ENCODE peak calls at places on chromosomes 4 and X, in five cellular contexts. R is HepG2, M is NT2/D1, K is H1, O is GM12878. S is an unnamed sample.

GRCh38 chr4:160370046-160370445 is 1267.2 kb downstream of the RAPGEF2 start:
- DNase-seq in R (no peak), M (no peak), K (no peak), O (no peak), S (no peak)

GRCh38 chr4:10622728-10623127 is 61.8 kb downstream of the CLNK start:
- DNase-seq in R (no peak), M (no peak), K (no peak), O (peak), S (no peak)

GRCh38 chr4:84596826-84597225 is 13.9 kb downstream of the CDS1 start:
- DNase-seq in R (no peak), M (no peak), K (no peak), O (no peak), S (peak)

GRCh38 chr4:16199132-16199531 is 27.1 kb downstream of the TAPT1 start:
- DNase-seq in R (peak), M (no peak), K (no peak), O (no peak), S (no peak)

GRCh38 chr4:103996059-103996458 is 276.3 kb upstream of the TACR3 start:
- DNase-seq in R (no peak), M (peak), K (no peak), O (no peak), S (peak)

GRCh38 chrX:124818764-124819163 is 472.4 kb downstream of the SH2D1A start:
- DNase-seq in R (no peak), M (no peak), K (no peak), O (no peak), S (no peak)

GRCh38 chr4:174764105-174764729 is 64.8 kb downstream of the GLRA3 start:
- DNase-seq in R (peak), M (peak), K (no peak), O (no peak), S (peak)

GRCh38 chr4:78320353-78320935 is 231.1 kb upstream of the ANXA3 start:
- DNase-seq in R (peak), M (no peak), K (no peak), O (no peak), S (no peak)

GRCh38 chr4:173525118-173526033 is 4.7 kb downstream of the HAND2 start:
- DNase-seq in R (no peak), M (no peak), K (peak), O (no peak), S (no peak)

GRCh38 chrX:130902446-130902782 is 595 bp downstream of the ENOX2 start:
- DNase-seq in R (no peak), M (no peak), K (no peak), O (no peak), S (no peak)

GRCh38 chrX:66833426-66833825 is 194.5 kb upstream of the EDA2R start:
- DNase-seq in R (no peak), M (no peak), K (no peak), O (peak), S (no peak)

GRCh38 chrX:117134983-117135382 is 672.2 kb upstream of the CT83 start:
- DNase-seq in R (no peak), M (no peak), K (no peak), O (no peak), S (no peak)

GRCh38 chrX:47146121-47146935 is 1.3 kb downstream of the RBM10 start:
- DNase-seq in R (no peak), M (no peak), K (no peak), O (no peak), S (no peak)

GRCh38 chrX:47146936-47147859 is 2.2 kb downstream of the RBM10 start:
- DNase-seq in R (no peak), M (no peak), K (no peak), O (no peak), S (no peak)

GRCh38 chrX:47145408-47146120 is 543 bp downstream of the RBM10 start:
- DNase-seq in R (no peak), M (no peak), K (no peak), O (no peak), S (no peak)

GRCh38 chrX:47144626-47145407 is at the start of the genes NDUFB11 and RBM10:
- DNase-seq in R (peak), M (peak), K (peak), O (peak), S (peak)

DNA sequence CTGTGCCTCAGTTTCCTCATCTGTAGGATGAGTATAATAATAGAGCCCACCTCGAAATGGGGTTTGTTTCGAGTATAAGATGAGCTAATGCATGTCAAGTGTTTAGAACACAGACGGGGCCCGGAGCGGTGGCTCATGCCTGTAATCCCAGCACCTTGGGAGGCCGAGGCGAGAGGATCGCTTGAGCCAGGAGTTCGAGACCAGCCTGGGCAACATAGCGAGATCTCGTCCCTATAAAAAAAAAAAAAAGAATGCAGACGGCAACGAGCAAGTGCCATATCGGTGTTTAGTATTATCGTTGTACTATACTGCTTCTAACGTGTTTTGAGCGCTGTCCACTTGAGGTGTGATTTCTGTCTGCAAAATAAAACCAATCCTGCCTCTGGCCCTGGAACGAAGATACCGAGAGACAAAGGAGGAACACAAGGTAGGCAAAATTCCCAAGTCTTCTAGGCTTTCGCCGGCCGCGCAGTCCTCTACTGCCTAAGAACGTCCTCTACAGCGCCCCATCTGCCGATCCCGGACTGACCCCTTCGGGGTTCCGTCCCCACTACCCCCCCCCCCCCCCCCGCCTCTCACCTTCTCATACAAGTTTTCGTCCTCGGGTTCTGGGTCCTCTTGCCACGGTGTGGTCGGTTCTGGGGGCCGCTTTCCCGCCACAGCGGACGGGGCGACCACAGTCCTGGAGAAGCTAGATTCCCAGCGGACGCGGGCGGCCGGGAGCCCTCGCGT is 442 bp downstream of the NDUFB11 start:
- DNase-seq in R (no peak), M (no peak), K (no peak), O (peak), S (no peak)
- TF ChIP-seq SUZ12 in R (no peak), M (no peak), K (no peak), O (no peak), S (no peak)

GRCh38 chr4:184536881-184537248 is 62.5 kb upstream of the IRF2 start:
- DNase-seq in R (no peak), M (no peak), K (no peak), O (no peak), S (no peak)

GRCh38 chr4:184536070-184536880 is 61.9 kb upstream of the IRF2 start:
- DNase-seq in R (no peak), M (no peak), K (no peak), O (no peak), S (no peak)

GRCh38 chr4:184538023-184538599 is 63.8 kb upstream of the IRF2 start:
- DNase-seq in R (peak), M (peak), K (no peak), O (peak), S (peak)

GRCh38 chr4:184537269-184538022 is 63.1 kb upstream of the IRF2 start:
- DNase-seq in R (peak), M (peak), K (peak), O (peak), S (peak)

GRCh38 chr4:184534511-184535391 is 60.4 kb upstream of the IRF2 start:
- DNase-seq in R (peak), M (no peak), K (no peak), O (peak), S (no peak)
- TF ChIP-seq SUZ12 in R (no peak), M (no peak), K (no peak), O (no peak), S (no peak)

GRCh38 chr4:183823394-183823793 is 81.7 kb upstream of the STOX2 start:
- DNase-seq in R (no peak), M (no peak), K (no peak), O (no peak), S (no peak)
- TF ChIP-seq SUZ12 in R (no peak), M (no peak), K (no peak), O (no peak), S (no peak)

GRCh38 chr4:304987-305680 is at the start of gene ZNF732:
- DNase-seq in R (no peak), M (peak), K (peak), O (no peak), S (no peak)
- TF ChIP-seq SUZ12 in R (no peak), M (no peak), K (no peak), O (no peak), S (no peak)

GRCh38 chr4:121380448-121381147 is at the start of gene QRFPR:
- DNase-seq in R (no peak), M (no peak), K (peak), O (no peak), S (peak)

GRCh38 chr4:121379276-121379675 is 1.5 kb downstream of the QRFPR start:
- DNase-seq in R (no peak), M (no peak), K (no peak), O (no peak), S (no peak)

GRCh38 chr4:121377065-121377464 is 3.8 kb downstream of the QRFPR start:
- DNase-seq in R (no peak), M (no peak), K (no peak), O (no peak), S (no peak)

GRCh38 chr4:121376541-121376940 is 4.3 kb downstream of the QRFPR start:
- DNase-seq in R (no peak), M (no peak), K (no peak), O (no peak), S (no peak)

GRCh38 chr4:121381148-121381462 is 287 bp upstream of the QRFPR start:
- DNase-seq in R (no peak), M (no peak), K (no peak), O (no peak), S (no peak)
- TF ChIP-seq SUZ12 in R (no peak), M (no peak), K (no peak), O (no peak), S (no peak)

GRCh38 chrX:110444996-110445395 is 86.3 kb downstream of the RTL9 start:
- DNase-seq in R (no peak), M (no peak), K (no peak), O (no peak), S (no peak)

GRCh38 chrX:110437686-110438085 is 79.0 kb downstream of the RTL9 start:
- DNase-seq in R (no peak), M (no peak), K (no peak), O (no peak), S (no peak)

GRCh38 chrX:110448459-110448858 is 89.8 kb downstream of the RTL9 start:
- DNase-seq in R (no peak), M (no peak), K (no peak), O (no peak), S (no peak)

GRCh38 chrX:110440016-110440805 is 81.6 kb downstream of the RTL9 start:
- DNase-seq in R (no peak), M (no peak), K (no peak), O (no peak), S (no peak)

GRCh38 chrX:110442631-110443030 is 84.0 kb downstream of the RTL9 start:
- DNase-seq in R (peak), M (no peak), K (no peak), O (no peak), S (peak)
- TF ChIP-seq SUZ12 in R (no peak), M (no peak), K (no peak), O (no peak), S (no peak)

DNA sequence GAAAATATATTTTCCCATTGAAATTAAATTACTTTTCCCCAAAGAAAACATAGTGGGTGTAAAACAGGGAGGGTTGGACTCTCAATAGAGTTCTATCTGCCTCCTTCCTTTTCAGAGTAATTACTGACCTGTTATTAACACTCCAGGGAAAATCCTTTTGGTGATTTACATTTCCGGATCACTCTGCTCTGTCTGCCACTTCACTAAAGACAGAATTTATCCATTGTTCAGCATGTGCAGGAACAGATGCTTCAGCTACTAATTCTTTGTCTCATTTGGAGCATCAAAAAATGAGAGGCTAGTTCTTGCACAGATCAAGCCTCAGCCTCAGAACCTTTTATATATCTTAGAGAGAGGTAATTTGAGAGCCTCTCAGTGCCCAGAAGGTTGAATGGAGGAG is 1494.2 kb downstream of the STIM2 start:
- DNase-seq in R (no peak), M (no peak), K (no peak), O (no peak), S (no peak)
- TF ChIP-seq SUZ12 in R (no peak), M (no peak), K (no peak), O (no peak), S (no peak)

GRCh38 chr4:30847157-30847556 is 127.0 kb downstream of the PCDH7 start:
- DNase-seq in R (no peak), M (peak), K (no peak), O (no peak), S (no peak)
- TF ChIP-seq SUZ12 in R (no peak), M (no peak), K (no peak), O (no peak), S (no peak)

DNA sequence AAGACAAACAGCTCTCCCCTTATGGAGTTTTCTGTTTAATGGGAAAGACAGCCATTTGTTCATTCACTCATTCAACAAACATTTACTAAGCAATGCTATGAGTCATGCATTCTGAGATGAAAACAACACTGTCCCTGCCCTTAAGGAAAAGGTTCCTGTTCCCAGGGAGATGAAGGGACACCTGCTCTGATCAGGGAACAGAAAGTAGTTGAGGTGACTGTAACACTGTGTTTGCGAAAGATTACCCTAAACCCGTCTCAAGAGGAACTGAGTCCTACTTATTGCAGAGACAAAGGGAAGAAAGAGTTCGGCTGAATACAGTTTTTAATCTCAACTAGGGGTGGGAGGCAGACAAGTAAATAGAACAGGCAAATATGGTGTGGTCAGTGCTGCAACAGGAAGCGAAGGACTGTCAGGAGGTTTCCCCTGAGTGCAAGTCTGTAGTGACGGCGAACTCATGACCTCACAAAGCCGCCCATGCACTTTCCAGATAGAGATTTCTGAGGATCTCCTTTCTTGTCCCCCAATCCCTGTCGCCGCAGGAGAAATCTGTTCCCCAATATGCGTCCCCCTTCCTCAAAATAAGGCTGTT is 712 bp downstream of the STX18 start:
- DNase-seq in R (peak), M (no peak), K (no peak), O (peak), S (peak)
- TF ChIP-seq SUZ12 in R (no peak), M (no peak), K (no peak), O (no peak), S (no peak)

GRCh38 chr4:105620640-105621323 is 68.4 kb downstream of the ARHGEF38 start:
- DNase-seq in R (no peak), M (no peak), K (no peak), O (no peak), S (no peak)
- TF ChIP-seq SUZ12 in R (no peak), M (no peak), K (no peak), O (no peak), S (no peak)

S was measured in HEK293T.